ENCODE peak calls at places on chromosome 12, in five cellular contexts. One of them, this sample, is unnamed.

GRCh38 chr12:105882404-105882803 is 256.4 kb downstream of the NUAK1 start:
- DNase-seq in PC-3: no peak
- DNase-seq in left ventricle myocardium inferior: peak
- DNase-seq in astrocyte of the cerebellum: peak
- DNase-seq in esophagus muscularis mucosa: peak
- DNase-seq in this sample: peak

GRCh38 chr12:57479043-57479375 is 657 bp downstream of the ARHGAP9 start:
- DNase-seq in PC-3: no peak
- DNase-seq in left ventricle myocardium inferior: no peak
- DNase-seq in astrocyte of the cerebellum: no peak
- DNase-seq in esophagus muscularis mucosa: no peak
- DNase-seq in this sample: no peak

GRCh38 chr12:129185855-129186254 is 332.6 kb downstream of the GLT1D1 start:
- DNase-seq in PC-3: no peak
- DNase-seq in left ventricle myocardium inferior: no peak
- DNase-seq in astrocyte of the cerebellum: peak
- DNase-seq in esophagus muscularis mucosa: no peak
- DNase-seq in this sample: no peak

GRCh38 chr12:30169839-30170591 is 386.3 kb upstream of the TMTC1 start:
- DNase-seq in PC-3: no peak
- DNase-seq in left ventricle myocardium inferior: no peak
- DNase-seq in astrocyte of the cerebellum: no peak
- DNase-seq in esophagus muscularis mucosa: no peak
- DNase-seq in this sample: no peak

GRCh38 chr12:108759914-108760313 is 28.6 kb upstream of the CORO1C start:
- DNase-seq in PC-3: no peak
- DNase-seq in left ventricle myocardium inferior: no peak
- DNase-seq in astrocyte of the cerebellum: no peak
- DNase-seq in esophagus muscularis mucosa: no peak
- DNase-seq in this sample: no peak

GRCh38 chr12:47414511-47414910 is 291.3 kb downstream of the RPAP3 start:
- DNase-seq in PC-3: no peak
- DNase-seq in left ventricle myocardium inferior: no peak
- DNase-seq in astrocyte of the cerebellum: no peak
- DNase-seq in esophagus muscularis mucosa: no peak
- DNase-seq in this sample: no peak

GRCh38 chr12:81468206-81468605 is 290.9 kb downstream of the PPFIA2 start:
- DNase-seq in PC-3: peak
- DNase-seq in left ventricle myocardium inferior: no peak
- DNase-seq in astrocyte of the cerebellum: peak
- DNase-seq in esophagus muscularis mucosa: no peak
- DNase-seq in this sample: no peak

GRCh38 chr12:51320695-51321320 is 3.2 kb downstream of the BIN2 start:
- DNase-seq in PC-3: no peak
- DNase-seq in left ventricle myocardium inferior: no peak
- DNase-seq in astrocyte of the cerebellum: no peak
- DNase-seq in esophagus muscularis mucosa: no peak
- DNase-seq in this sample: peak

GRCh38 chr12:95982602-95983001 is 13.5 kb downstream of the HAL start:
- DNase-seq in PC-3: no peak
- DNase-seq in left ventricle myocardium inferior: no peak
- DNase-seq in astrocyte of the cerebellum: no peak
- DNase-seq in esophagus muscularis mucosa: peak
- DNase-seq in this sample: no peak

GRCh38 chr12:2678416-2678815 is 116.4 kb upstream of the FKBP4 start:
- DNase-seq in PC-3: no peak
- DNase-seq in left ventricle myocardium inferior: no peak
- DNase-seq in astrocyte of the cerebellum: no peak
- DNase-seq in esophagus muscularis mucosa: no peak
- DNase-seq in this sample: no peak

GRCh38 chr12:7439579-7440505 is 4.1 kb downstream of the CD163L1 start:
- DNase-seq in PC-3: no peak
- DNase-seq in left ventricle myocardium inferior: no peak
- DNase-seq in astrocyte of the cerebellum: peak
- DNase-seq in esophagus muscularis mucosa: no peak
- DNase-seq in this sample: no peak

GRCh38 chr12:121036810-121037326 is 2.2 kb downstream of the OASL start:
- DNase-seq in PC-3: peak
- DNase-seq in left ventricle myocardium inferior: no peak
- DNase-seq in astrocyte of the cerebellum: no peak
- DNase-seq in esophagus muscularis mucosa: no peak
- DNase-seq in this sample: no peak

GRCh38 chr12:66453111-66453510 is 150.8 kb downstream of the HELB start:
- DNase-seq in PC-3: no peak
- DNase-seq in left ventricle myocardium inferior: no peak
- DNase-seq in astrocyte of the cerebellum: no peak
- DNase-seq in esophagus muscularis mucosa: no peak
- DNase-seq in this sample: no peak

GRCh38 chr12:28563926-28564325 is 373.7 kb downstream of the CCDC91 start:
- DNase-seq in PC-3: no peak
- DNase-seq in left ventricle myocardium inferior: no peak
- DNase-seq in astrocyte of the cerebellum: no peak
- DNase-seq in esophagus muscularis mucosa: no peak
- DNase-seq in this sample: peak

GRCh38 chr12:38282886-38283285 is 33.7 kb upstream of the ALG10B start:
- DNase-seq in PC-3: peak
- DNase-seq in left ventricle myocardium inferior: no peak
- DNase-seq in astrocyte of the cerebellum: no peak
- DNase-seq in esophagus muscularis mucosa: no peak
- DNase-seq in this sample: no peak

GRCh38 chr12:59936546-59936945 is 340.7 kb downstream of the SLC16A7 start:
- DNase-seq in PC-3: peak
- DNase-seq in left ventricle myocardium inferior: no peak
- DNase-seq in astrocyte of the cerebellum: no peak
- DNase-seq in esophagus muscularis mucosa: no peak
- DNase-seq in this sample: no peak

GRCh38 chr12:58425481-58426392 is 484.4 kb downstream of the ATP23 start:
- DNase-seq in PC-3: peak
- DNase-seq in left ventricle myocardium inferior: no peak
- DNase-seq in astrocyte of the cerebellum: peak
- DNase-seq in esophagus muscularis mucosa: no peak
- DNase-seq in this sample: peak

GRCh38 chr12:93011100-93011499 is 82.0 kb upstream of the EEA1 start:
- DNase-seq in PC-3: peak
- DNase-seq in left ventricle myocardium inferior: no peak
- DNase-seq in astrocyte of the cerebellum: no peak
- DNase-seq in esophagus muscularis mucosa: no peak
- DNase-seq in this sample: no peak

GRCh38 chr12:55188974-55189556 is 31.8 kb upstream of the OR10A7 start:
- DNase-seq in PC-3: peak
- DNase-seq in left ventricle myocardium inferior: no peak
- DNase-seq in astrocyte of the cerebellum: peak
- DNase-seq in esophagus muscularis mucosa: no peak
- DNase-seq in this sample: peak

GRCh38 chr12:90940872-90941499 is 14.0 kb downstream of the CCER1 start:
- DNase-seq in PC-3: peak
- DNase-seq in left ventricle myocardium inferior: no peak
- DNase-seq in astrocyte of the cerebellum: peak
- DNase-seq in esophagus muscularis mucosa: no peak
- DNase-seq in this sample: no peak

GRCh38 chr12:48924617-48925217 is 575 bp downstream of the FKBP11 start:
- DNase-seq in PC-3: peak
- DNase-seq in left ventricle myocardium inferior: peak
- DNase-seq in astrocyte of the cerebellum: no peak
- DNase-seq in esophagus muscularis mucosa: no peak
- DNase-seq in this sample: no peak

GRCh38 chr12:154058-154457 is 59.9 kb downstream of the SLC6A12 start:
- DNase-seq in PC-3: no peak
- DNase-seq in left ventricle myocardium inferior: no peak
- DNase-seq in astrocyte of the cerebellum: no peak
- DNase-seq in esophagus muscularis mucosa: no peak
- DNase-seq in this sample: no peak

GRCh38 chr12:31732926-31733548 is 4.2 kb upstream of the AMN1 start:
- DNase-seq in PC-3: peak
- DNase-seq in left ventricle myocardium inferior: no peak
- DNase-seq in astrocyte of the cerebellum: peak
- DNase-seq in esophagus muscularis mucosa: no peak
- DNase-seq in this sample: peak

GRCh38 chr12:63206908-63207307 is 55.9 kb upstream of the AVPR1A start:
- DNase-seq in PC-3: peak
- DNase-seq in left ventricle myocardium inferior: no peak
- DNase-seq in astrocyte of the cerebellum: no peak
- DNase-seq in esophagus muscularis mucosa: no peak
- DNase-seq in this sample: no peak

GRCh38 chr12:30968211-30968610 is 41.7 kb downstream of the TSPAN11 start:
- DNase-seq in PC-3: no peak
- DNase-seq in left ventricle myocardium inferior: no peak
- DNase-seq in astrocyte of the cerebellum: no peak
- DNase-seq in esophagus muscularis mucosa: no peak
- DNase-seq in this sample: no peak

GRCh38 chr12:89154743-89155530 is 197.4 kb downstream of the DUSP6 start:
- DNase-seq in PC-3: no peak
- DNase-seq in left ventricle myocardium inferior: no peak
- DNase-seq in astrocyte of the cerebellum: no peak
- DNase-seq in esophagus muscularis mucosa: no peak
- DNase-seq in this sample: no peak
- TF ChIP-seq CTCF in PC-3: no peak
- TF ChIP-seq CTCF in left ventricle myocardium inferior: peak
- TF ChIP-seq CTCF in astrocyte of the cerebellum: no peak
- TF ChIP-seq CTCF in esophagus muscularis mucosa: no peak
- TF ChIP-seq CTCF in this sample: no peak

GRCh38 chr12:20044836-20045235 is 323.5 kb upstream of the PDE3A start:
- DNase-seq in PC-3: peak
- DNase-seq in left ventricle myocardium inferior: no peak
- DNase-seq in astrocyte of the cerebellum: no peak
- DNase-seq in esophagus muscularis mucosa: no peak
- DNase-seq in this sample: no peak

GRCh38 chr12:20040194-20040593 is 328.1 kb upstream of the PDE3A start:
- DNase-seq in PC-3: no peak
- DNase-seq in left ventricle myocardium inferior: no peak
- DNase-seq in astrocyte of the cerebellum: no peak
- DNase-seq in esophagus muscularis mucosa: no peak
- DNase-seq in this sample: no peak

GRCh38 chr12:20044304-20044703 is 324.0 kb upstream of the PDE3A start:
- DNase-seq in PC-3: no peak
- DNase-seq in left ventricle myocardium inferior: no peak
- DNase-seq in astrocyte of the cerebellum: no peak
- DNase-seq in esophagus muscularis mucosa: no peak
- DNase-seq in this sample: no peak

DNA sequence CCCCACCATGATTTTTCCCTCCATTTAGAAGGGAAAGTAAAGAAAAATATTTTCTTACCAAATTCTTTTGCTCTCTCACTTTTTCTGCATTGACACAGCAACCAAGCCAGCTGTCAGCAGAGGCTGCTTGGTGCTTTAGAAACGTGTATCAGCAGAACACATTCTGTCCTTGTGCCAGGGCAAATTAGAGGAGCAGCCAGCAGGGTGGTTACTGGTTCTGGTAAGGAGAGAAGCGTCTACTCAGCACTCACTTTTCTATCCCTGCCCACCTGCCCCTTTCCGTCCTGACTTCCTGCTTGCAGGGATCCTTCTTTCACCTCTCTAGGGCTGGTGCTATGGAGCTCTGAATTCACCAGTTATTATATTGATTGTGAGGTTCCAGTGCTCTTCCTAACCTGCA is 327.5 kb upstream of the PDE3A start:
- DNase-seq in PC-3: no peak
- DNase-seq in left ventricle myocardium inferior: peak
- DNase-seq in astrocyte of the cerebellum: peak
- DNase-seq in esophagus muscularis mucosa: no peak
- DNase-seq in this sample: no peak
- H3K4me3 ChIP-seq in PC-3: no peak
- H3K4me3 ChIP-seq in left ventricle myocardium inferior: peak
- H3K4me3 ChIP-seq in astrocyte of the cerebellum: no peak
- H3K4me3 ChIP-seq in esophagus muscularis mucosa: no peak
- H3K4me3 ChIP-seq in this sample: no peak

GRCh38 chr12:75727577-75727976 is 216.2 kb upstream of the KRR1 start:
- DNase-seq in PC-3: no peak
- DNase-seq in left ventricle myocardium inferior: no peak
- DNase-seq in astrocyte of the cerebellum: no peak
- DNase-seq in esophagus muscularis mucosa: no peak
- DNase-seq in this sample: no peak
- TF ChIP-seq CTCF in PC-3: no peak
- TF ChIP-seq CTCF in left ventricle myocardium inferior: no peak
- TF ChIP-seq CTCF in astrocyte of the cerebellum: no peak
- TF ChIP-seq CTCF in esophagus muscularis mucosa: no peak
- TF ChIP-seq CTCF in this sample: no peak

DNA sequence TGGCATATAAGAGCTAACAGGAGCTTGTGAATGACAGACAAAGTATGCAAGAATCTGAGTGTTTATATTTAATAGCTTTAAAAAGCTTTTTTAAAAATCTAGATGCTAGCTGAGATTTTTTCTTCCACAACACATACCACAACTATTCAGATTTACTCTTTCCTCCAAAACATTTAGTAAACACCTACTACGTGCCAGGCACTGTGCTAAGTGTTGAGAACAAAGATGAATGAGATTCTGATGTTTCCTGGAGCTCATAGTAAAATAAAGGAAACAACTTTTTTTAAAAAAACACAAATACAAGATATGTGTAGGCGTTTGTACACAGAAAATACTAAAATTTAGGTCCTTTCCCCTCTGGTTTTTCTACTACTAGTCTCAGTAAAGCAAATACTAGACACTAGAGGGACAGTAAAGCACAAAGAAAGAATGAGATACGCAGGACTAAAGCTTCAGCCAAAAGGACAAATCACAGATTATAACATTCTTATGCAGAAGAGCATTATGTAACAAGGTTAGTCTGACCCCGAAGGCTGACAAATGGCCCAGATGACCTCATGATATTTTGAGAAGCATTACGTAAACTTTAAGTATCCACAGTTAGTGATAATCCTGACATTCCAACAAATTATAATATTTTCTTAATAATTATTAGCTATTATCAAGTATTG is 78.6 kb upstream of the PAWR start:
- DNase-seq in PC-3: no peak
- DNase-seq in left ventricle myocardium inferior: no peak
- DNase-seq in astrocyte of the cerebellum: no peak
- DNase-seq in esophagus muscularis mucosa: no peak
- DNase-seq in this sample: no peak
- H3K4me3 ChIP-seq in PC-3: no peak
- H3K4me3 ChIP-seq in left ventricle myocardium inferior: no peak
- H3K4me3 ChIP-seq in astrocyte of the cerebellum: no peak
- H3K4me3 ChIP-seq in esophagus muscularis mucosa: no peak
- H3K4me3 ChIP-seq in this sample: no peak

GRCh38 chr12:79125358-79125757 is 260.8 kb downstream of the SYT1 start:
- DNase-seq in PC-3: no peak
- DNase-seq in left ventricle myocardium inferior: no peak
- DNase-seq in astrocyte of the cerebellum: no peak
- DNase-seq in esophagus muscularis mucosa: no peak
- DNase-seq in this sample: no peak

GRCh38 chr12:79124385-79124784 is 259.8 kb downstream of the SYT1 start:
- DNase-seq in PC-3: no peak
- DNase-seq in left ventricle myocardium inferior: no peak
- DNase-seq in astrocyte of the cerebellum: no peak
- DNase-seq in esophagus muscularis mucosa: no peak
- DNase-seq in this sample: no peak

GRCh38 chr12:79115743-79116142 is 251.2 kb downstream of the SYT1 start:
- DNase-seq in PC-3: no peak
- DNase-seq in left ventricle myocardium inferior: no peak
- DNase-seq in astrocyte of the cerebellum: no peak
- DNase-seq in esophagus muscularis mucosa: no peak
- DNase-seq in this sample: no peak

GRCh38 chr12:79119796-79120195 is 255.2 kb downstream of the SYT1 start:
- DNase-seq in PC-3: no peak
- DNase-seq in left ventricle myocardium inferior: no peak
- DNase-seq in astrocyte of the cerebellum: no peak
- DNase-seq in esophagus muscularis mucosa: no peak
- DNase-seq in this sample: no peak

GRCh38 chr12:79121486-79121885 is 256.9 kb downstream of the SYT1 start:
- DNase-seq in PC-3: peak
- DNase-seq in left ventricle myocardium inferior: no peak
- DNase-seq in astrocyte of the cerebellum: no peak
- DNase-seq in esophagus muscularis mucosa: no peak
- DNase-seq in this sample: no peak
- TF ChIP-seq CTCF in PC-3: peak
- TF ChIP-seq CTCF in left ventricle myocardium inferior: peak
- TF ChIP-seq CTCF in astrocyte of the cerebellum: no peak
- TF ChIP-seq CTCF in esophagus muscularis mucosa: no peak
- TF ChIP-seq CTCF in this sample: peak

GRCh38 chr12:12893438-12893837 is 2.1 kb downstream of the GPRC5A start:
- DNase-seq in PC-3: no peak
- DNase-seq in left ventricle myocardium inferior: no peak
- DNase-seq in astrocyte of the cerebellum: no peak
- DNase-seq in esophagus muscularis mucosa: no peak
- DNase-seq in this sample: no peak
- H3K4me3 ChIP-seq in PC-3: peak
- H3K4me3 ChIP-seq in left ventricle myocardium inferior: no peak
- H3K4me3 ChIP-seq in astrocyte of the cerebellum: no peak
- H3K4me3 ChIP-seq in esophagus muscularis mucosa: no peak
- H3K4me3 ChIP-seq in this sample: peak

This sample was measured in HFF-Myc.